ENCODE peak calls at places on chromosomes 5 and 9, in ten cellular contexts. A is NCI-H1092; P is SJCRH30; J is AG08396; W is fibroblast of the conjunctiva; G is stomach; C is stimulated activated effector memory CD8-positive, alpha-beta T cell treated with anti-CD3 and anti-CD28 coated beads, Interleukin-12 subunit alpha, Interleukin-12 subunit beta, amount 100 ng/mL, for 72 hours; S is T-helper 17 cell; V is GM13977; D is fibroblast of pulmonary artery. K is an unnamed sample.

GRCh38 chr9:127162567-127163365 is 40.3 kb upstream of the ANGPTL2 start:
- DNase-seq in A (no peak), P (no peak), J (no peak), W (no peak), G (peak), C (no peak), S (no peak), V (no peak), D (no peak), K (no peak)

GRCh38 chr5:61408476-61409168 is 76.6 kb downstream of the ZSWIM6 start:
- DNase-seq in A (peak), P (peak), J (peak), W (peak), G (peak), C (peak), S (peak), V (peak), D (peak), K (peak)

GRCh38 chr5:73418244-73418691 is 30.3 kb downstream of the FOXD1 start:
- DNase-seq in A (no peak), P (no peak), J (no peak), W (no peak), G (no peak), C (no peak), S (no peak), V (no peak), D (no peak), K (no peak)

GRCh38 chr5:170597109-170597741 is 93.4 kb downstream of the KCNIP1 start:
- DNase-seq in A (no peak), P (peak), J (peak), W (peak), G (no peak), C (peak), S (no peak), V (no peak), D (no peak), K (no peak)

GRCh38 chr5:55897905-55898304 is 46.7 kb downstream of the IL31RA start:
- DNase-seq in A (no peak), P (no peak), J (peak), W (peak), G (no peak), C (no peak), S (no peak), V (no peak), D (peak), K (no peak)

GRCh38 chr5:153960269-153961215 is 78.2 kb downstream of the FAM114A2 start:
- DNase-seq in A (no peak), P (no peak), J (no peak), W (no peak), G (no peak), C (no peak), S (no peak), V (no peak), D (no peak), K (no peak)

GRCh38 chr5:111535879-111536549 is 23.7 kb upstream of the STARD4 start:
- DNase-seq in A (no peak), P (no peak), J (no peak), W (no peak), G (no peak), C (no peak), S (no peak), V (no peak), D (no peak), K (no peak)

GRCh38 chr5:149795360-149795759 is 65.2 kb downstream of the PPARGC1B start:
- DNase-seq in A (no peak), P (no peak), J (no peak), W (no peak), G (no peak), C (no peak), S (no peak), V (no peak), D (no peak), K (no peak)

GRCh38 chr9:74949859-74950258 is 2.9 kb downstream of the C9orf40 start:
- DNase-seq in A (no peak), P (no peak), J (no peak), W (no peak), G (no peak), C (no peak), S (no peak), V (no peak), D (no peak), K (no peak)

GRCh38 chr5:145975361-145976066 is 39.1 kb downstream of the SH3RF2 start:
- DNase-seq in A (no peak), P (peak), J (no peak), W (peak), G (peak), C (no peak), S (no peak), V (no peak), D (peak), K (no peak)

GRCh38 chr5:127358782-127359181 is 68.2 kb downstream of the MEGF10 start:
- DNase-seq in A (no peak), P (peak), J (no peak), W (peak), G (no peak), C (no peak), S (no peak), V (no peak), D (peak), K (no peak)

GRCh38 chr9:134962065-134962997 is 44.6 kb upstream of the FCN1 start:
- DNase-seq in A (no peak), P (no peak), J (no peak), W (no peak), G (no peak), C (no peak), S (no peak), V (no peak), D (no peak), K (no peak)

GRCh38 chr9:78777747-78778146 is 480.8 kb downstream of the PSAT1 start:
- DNase-seq in A (no peak), P (peak), J (no peak), W (no peak), G (no peak), C (no peak), S (no peak), V (no peak), D (no peak), K (no peak)

GRCh38 chr5:61416410-61416809 is 84.4 kb downstream of the ZSWIM6 start:
- DNase-seq in A (no peak), P (no peak), J (no peak), W (no peak), G (no peak), C (no peak), S (no peak), V (no peak), D (no peak), K (no peak)

GRCh38 chr9:130610862-130611689 is 31.7 kb downstream of the FUBP3 start:
- DNase-seq in A (no peak), P (no peak), J (no peak), W (no peak), G (no peak), C (no peak), S (no peak), V (no peak), D (no peak), K (no peak)

GRCh38 chr9:121674952-121675351 is 23.5 kb downstream of the DAB2IP start:
- DNase-seq in A (no peak), P (no peak), J (peak), W (no peak), G (no peak), C (no peak), S (no peak), V (no peak), D (no peak), K (no peak)

GRCh38 chr9:128732576-128732975 is 8.6 kb upstream of the ZDHHC12 start:
- DNase-seq in A (no peak), P (no peak), J (no peak), W (no peak), G (no peak), C (no peak), S (no peak), V (no peak), D (no peak), K (no peak)

GRCh38 chr5:34894716-34895115 is 20.6 kb downstream of the RAD1 start:
- DNase-seq in A (no peak), P (no peak), J (no peak), W (no peak), G (no peak), C (no peak), S (no peak), V (no peak), D (no peak), K (no peak)

GRCh38 chr5:14914603-14915277 is 43.2 kb upstream of the ANKH start:
- DNase-seq in A (no peak), P (no peak), J (peak), W (peak), G (no peak), C (no peak), S (no peak), V (no peak), D (peak), K (no peak)

GRCh38 chr5:169303119-169303515 is 2.2 kb upstream of the SLIT3 start:
- DNase-seq in A (no peak), P (no peak), J (no peak), W (no peak), G (no peak), C (no peak), S (no peak), V (no peak), D (no peak), K (no peak)

GRCh38 chr9:133835273-133835901 is 97.2 kb upstream of the SARDH start:
- DNase-seq in A (peak), P (peak), J (no peak), W (no peak), G (no peak), C (no peak), S (no peak), V (no peak), D (no peak), K (no peak)

GRCh38 chr9:112925058-112925641 is 34.5 kb upstream of the SLC46A2 start:
- DNase-seq in A (peak), P (peak), J (peak), W (peak), G (no peak), C (no peak), S (no peak), V (peak), D (peak), K (no peak)

GRCh38 chr5:151483647-151484046 is 36.2 kb downstream of the SLC36A1 start:
- DNase-seq in A (no peak), P (no peak), J (no peak), W (no peak), G (no peak), C (no peak), S (no peak), V (no peak), D (no peak), K (no peak)

GRCh38 chr9:136438909-136439549 is 616 bp downstream of the INPP5E start:
- DNase-seq in A (peak), P (peak), J (peak), W (no peak), G (no peak), C (peak), S (peak), V (peak), D (peak), K (peak)

GRCh38 chr9:89363311-89363670 is 45.0 kb downstream of the SECISBP2 start:
- DNase-seq in A (no peak), P (no peak), J (no peak), W (no peak), G (no peak), C (no peak), S (no peak), V (no peak), D (no peak), K (no peak)

GRCh38 chr5:55554879-55555278 is 20.1 kb upstream of the PLPP1 start:
- DNase-seq in A (no peak), P (no peak), J (no peak), W (no peak), G (no peak), C (no peak), S (no peak), V (no peak), D (no peak), K (no peak)

GRCh38 chr5:158606228-158606627 is 493.5 kb downstream of the EBF1 start:
- DNase-seq in A (no peak), P (no peak), J (no peak), W (no peak), G (no peak), C (no peak), S (no peak), V (no peak), D (no peak), K (no peak)

GRCh38 chr5:44568519-44568918 is 179.3 kb upstream of the FGF10 start:
- DNase-seq in A (no peak), P (no peak), J (peak), W (no peak), G (no peak), C (no peak), S (no peak), V (no peak), D (no peak), K (no peak)

GRCh38 chr9:21336467-21336866 is 1.3 kb upstream of the KLHL9 start:
- DNase-seq in A (no peak), P (no peak), J (no peak), W (no peak), G (no peak), C (no peak), S (no peak), V (no peak), D (no peak), K (no peak)

GRCh38 chr5:154467655-154468354 is 10.2 kb downstream of the HAND1 start:
- DNase-seq in A (peak), P (peak), J (peak), W (no peak), G (peak), C (peak), S (peak), V (peak), D (peak), K (peak)

GRCh38 chr5:109100971-109101370 is 308.8 kb downstream of the PJA2 start:
- DNase-seq in A (no peak), P (no peak), J (no peak), W (no peak), G (no peak), C (no peak), S (no peak), V (no peak), D (no peak), K (no peak)

GRCh38 chr5:107542428-107542827 is 128.3 kb downstream of the EFNA5 start:
- DNase-seq in A (no peak), P (peak), J (peak), W (peak), G (peak), C (no peak), S (no peak), V (no peak), D (peak), K (no peak)

GRCh38 chr9:117265253-117265652 is 149.6 kb downstream of the ASTN2 start:
- DNase-seq in A (no peak), P (no peak), J (no peak), W (no peak), G (no peak), C (no peak), S (no peak), V (no peak), D (no peak), K (no peak)

K was measured in GM13976.